ENCODE peak calls at places on chromosome 10, in eight cellular contexts. H is NCI-H1694; T is iPS-NIHi11; R is activated T-helper 9 cell treated with anti-CD3 and anti-CD28 coated beads, Interleukin-2, amount 50 U/mL, for 16 hours; X is T47D; B is NCI-H2029; F is fibroblast of lung; E is adipocyte. M is an unnamed sample.

GRCh38 chr10:84613336-84614021 is 285.1 kb downstream of the CCSER2 start:
- DNase-seq in H (peak), T (peak), R (no peak), X (peak), B (peak), F (peak), E (no peak), M (peak)

GRCh38 chr10:84390364-84390763 is 62.0 kb downstream of the CCSER2 start:
- DNase-seq in H (no peak), T (no peak), R (no peak), X (no peak), B (no peak), F (no peak), E (no peak), M (no peak)

GRCh38 chr10:1255600-1255999 is 199.4 kb downstream of the WDR37 start:
- DNase-seq in H (no peak), T (no peak), R (no peak), X (no peak), B (no peak), F (no peak), E (no peak), M (no peak)

GRCh38 chr10:70561051-70561450 is 41.5 kb downstream of the PRF1 start:
- DNase-seq in H (peak), T (no peak), R (no peak), X (no peak), B (no peak), F (no peak), E (peak), M (no peak)

GRCh38 chr10:126640391-126640790 is 30.1 kb downstream of the C10orf90 start:
- DNase-seq in H (no peak), T (no peak), R (no peak), X (no peak), B (no peak), F (peak), E (no peak), M (no peak)

GRCh38 chr10:102509387-102509786 is 5.6 kb downstream of the SUFU start:
- DNase-seq in H (no peak), T (no peak), R (no peak), X (no peak), B (no peak), F (peak), E (peak), M (no peak)

GRCh38 chr10:112071596-112072133 is 111.9 kb downstream of the GPAM start:
- DNase-seq in H (no peak), T (no peak), R (no peak), X (no peak), B (no peak), F (no peak), E (no peak), M (no peak)

GRCh38 chr10:88473989-88474883 is 108.9 kb downstream of the RNLS start:
- DNase-seq in H (no peak), T (no peak), R (no peak), X (peak), B (peak), F (peak), E (no peak), M (no peak)

GRCh38 chr10:133184591-133185244 is 24.7 kb downstream of the KNDC1 start:
- DNase-seq in H (no peak), T (no peak), R (no peak), X (no peak), B (no peak), F (no peak), E (no peak), M (no peak)

GRCh38 chr10:49187950-49188761 is at the start of gene TMEM273:
- DNase-seq in H (no peak), T (peak), R (no peak), X (peak), B (no peak), F (peak), E (no peak), M (no peak)

GRCh38 chr10:112303528-112303927 is 20.3 kb downstream of the TECTB start:
- DNase-seq in H (no peak), T (no peak), R (no peak), X (no peak), B (no peak), F (no peak), E (no peak), M (no peak)

GRCh38 chr10:132539894-132540293 is 2.3 kb downstream of the INPP5A start:
- DNase-seq in H (no peak), T (no peak), R (no peak), X (no peak), B (no peak), F (peak), E (peak), M (no peak)

GRCh38 chr10:26839966-26840627 is 20.7 kb downstream of the ABI1 start:
- DNase-seq in H (no peak), T (no peak), R (no peak), X (no peak), B (peak), F (peak), E (peak), M (no peak)

GRCh38 chr10:17273403-17273802 is 45.4 kb downstream of the VIM start:
- DNase-seq in H (no peak), T (no peak), R (no peak), X (no peak), B (no peak), F (peak), E (peak), M (no peak)

GRCh38 chr10:24974978-24975377 is 22.6 kb upstream of the PRTFDC1 start:
- DNase-seq in H (no peak), T (no peak), R (no peak), X (no peak), B (no peak), F (peak), E (peak), M (no peak)

GRCh38 chr10:80170641-80171040 is 34.7 kb downstream of the ANXA11 start:
- DNase-seq in H (no peak), T (no peak), R (no peak), X (no peak), B (no peak), F (no peak), E (no peak), M (no peak)

GRCh38 chr10:21452203-21452602 is 73.3 kb downstream of the SKIDA1 start:
- DNase-seq in H (no peak), T (no peak), R (no peak), X (no peak), B (no peak), F (no peak), E (peak), M (no peak)

GRCh38 chr10:6786579-6787031 is 206.5 kb upstream of the PRKCQ start:
- DNase-seq in H (no peak), T (no peak), R (no peak), X (peak), B (no peak), F (peak), E (peak), M (no peak)

GRCh38 chr10:21172774-21173432 is 275.8 kb upstream of the NEBL start:
- DNase-seq in H (no peak), T (no peak), R (no peak), X (no peak), B (no peak), F (peak), E (peak), M (no peak)

GRCh38 chr10:73801253-73801590 is 10.2 kb downstream of the NDST2 start:
- DNase-seq in H (no peak), T (no peak), R (no peak), X (no peak), B (no peak), F (no peak), E (no peak), M (no peak)

GRCh38 chr10:98261436-98262277 is 6.3 kb downstream of the LOXL4 start:
- DNase-seq in H (no peak), T (no peak), R (no peak), X (no peak), B (no peak), F (no peak), E (no peak), M (no peak)

GRCh38 chr10:59606551-59606961 is 103.1 kb downstream of the SLC16A9 start:
- DNase-seq in H (peak), T (no peak), R (no peak), X (no peak), B (no peak), F (peak), E (peak), M (no peak)

GRCh38 chr10:2839081-2839725 is 228.1 kb upstream of the PFKP start:
- DNase-seq in H (no peak), T (peak), R (no peak), X (peak), B (peak), F (no peak), E (peak), M (peak)

GRCh38 chr10:86650151-86650550 is 4.2 kb upstream of the OPN4 start:
- DNase-seq in H (no peak), T (no peak), R (no peak), X (no peak), B (no peak), F (no peak), E (no peak), M (no peak)

GRCh38 chr10:101041252-101041761 is 10.3 kb downstream of the SFXN3 start:
- DNase-seq in H (peak), T (peak), R (peak), X (peak), B (peak), F (peak), E (peak), M (peak)

GRCh38 chr10:76251773-76252617 is 820.6 kb downstream of the LRMDA start:
- DNase-seq in H (no peak), T (no peak), R (no peak), X (no peak), B (no peak), F (peak), E (no peak), M (no peak)

GRCh38 chr10:66746711-66747110 is 179.1 kb upstream of the LRRTM3 start:
- DNase-seq in H (no peak), T (no peak), R (no peak), X (no peak), B (no peak), F (peak), E (no peak), M (no peak)

GRCh38 chr10:76080991-76081390 is 649.6 kb downstream of the LRMDA start:
- DNase-seq in H (no peak), T (no peak), R (no peak), X (no peak), B (no peak), F (peak), E (no peak), M (no peak)

GRCh38 chr10:14325325-14325955 is 5.3 kb downstream of the FRMD4A start:
- DNase-seq in H (no peak), T (peak), R (peak), X (peak), B (no peak), F (no peak), E (peak), M (no peak)

GRCh38 chr10:27838291-27838690 is 92.7 kb upstream of the MKX start:
- DNase-seq in H (no peak), T (no peak), R (no peak), X (no peak), B (no peak), F (peak), E (peak), M (no peak)

GRCh38 chr10:110387983-110388681 is 83.4 kb upstream of the SMNDC1 start:
- DNase-seq in H (no peak), T (no peak), R (peak), X (no peak), B (no peak), F (no peak), E (no peak), M (no peak)

GRCh38 chr10:52653510-52653909 is 119.1 kb downstream of the MBL2 start:
- DNase-seq in H (no peak), T (no peak), R (no peak), X (peak), B (no peak), F (no peak), E (no peak), M (no peak)

M was measured in HuH-7.5.